ENCODE peak calls at places on chromosome 15, in eight cellular contexts. G, R, N, J, C, H, P and X are unnamed samples.

GRCh38 chr15:63439536-63440264 is 58.1 kb upstream of the CA12 start:
- DNase-seq in G (no peak), R (no peak), N (no peak), J (no peak), C (no peak), H (no peak), P (peak), X (no peak)

GRCh38 chr15:23642413-23643044 is 5.1 kb downstream of the MAGEL2 start:
- DNase-seq in G (no peak), R (peak), N (peak), J (peak), C (no peak), H (peak), P (peak), X (no peak)

GRCh38 chr15:63023351-63023945 is 19.1 kb upstream of the TPM1 start:
- DNase-seq in G (no peak), R (no peak), N (no peak), J (no peak), C (no peak), H (no peak), P (peak), X (no peak)

GRCh38 chr15:88606437-88606794 is 14.7 kb upstream of the AEN start:
- DNase-seq in G (no peak), R (no peak), N (peak), J (no peak), C (no peak), H (no peak), P (no peak), X (no peak)

GRCh38 chr15:59158701-59159034 is 48.0 kb upstream of the LDHAL6B start:
- DNase-seq in G (no peak), R (no peak), N (peak), J (no peak), C (no peak), H (no peak), P (no peak), X (no peak)

GRCh38 chr15:38745611-38746010 is 181.0 kb upstream of the RASGRP1 start:
- DNase-seq in G (no peak), R (no peak), N (no peak), J (no peak), C (no peak), H (no peak), P (no peak), X (no peak)

GRCh38 chr15:80999623-81000036 is 1.1 kb upstream of the TLNRD1 start:
- DNase-seq in G (no peak), R (no peak), N (no peak), J (peak), C (peak), H (no peak), P (no peak), X (no peak)

GRCh38 chr15:82894971-82895520 is 57.5 kb downstream of the HOMER2 start:
- DNase-seq in G (no peak), R (no peak), N (peak), J (no peak), C (no peak), H (peak), P (no peak), X (no peak)

GRCh38 chr15:22811640-22812039 is 25.2 kb downstream of the NIPA1 start:
- DNase-seq in G (no peak), R (peak), N (peak), J (no peak), C (no peak), H (no peak), P (peak), X (no peak)

GRCh38 chr15:65400760-65401606 is 21.8 kb downstream of the IGDCC4 start:
- DNase-seq in G (no peak), R (peak), N (peak), J (peak), C (peak), H (peak), P (peak), X (no peak)

GRCh38 chr15:51234181-51234927 is 104.0 kb downstream of the CYP19A1 start:
- DNase-seq in G (no peak), R (no peak), N (no peak), J (no peak), C (no peak), H (no peak), P (peak), X (no peak)

GRCh38 chr15:45200799-45201556 is 13.2 kb upstream of the SHF start:
- DNase-seq in G (no peak), R (peak), N (peak), J (no peak), C (peak), H (peak), P (peak), X (peak)

GRCh38 chr15:71096676-71097075 is 18.6 kb upstream of the THSD4 start:
- DNase-seq in G (no peak), R (no peak), N (no peak), J (no peak), C (no peak), H (no peak), P (no peak), X (peak)

GRCh38 chr15:80076321-80077318 is 17.1 kb downstream of the ZFAND6 start:
- DNase-seq in G (no peak), R (no peak), N (no peak), J (no peak), C (no peak), H (no peak), P (peak), X (no peak)

GRCh38 chr15:96416218-96416933 is 85.9 kb downstream of the NR2F2 start:
- DNase-seq in G (no peak), R (no peak), N (peak), J (no peak), C (no peak), H (no peak), P (no peak), X (no peak)

GRCh38 chr15:60074181-60074885 is 70.2 kb downstream of the FOXB1 start:
- DNase-seq in G (no peak), R (no peak), N (no peak), J (no peak), C (no peak), H (no peak), P (no peak), X (no peak)

GRCh38 chr15:101652783-101653430 is 726 bp upstream of the TM2D3 start:
- DNase-seq in G (no peak), R (no peak), N (no peak), J (no peak), C (no peak), H (no peak), P (no peak), X (no peak)